ENCODE peak calls at places on chromosomes 13 and 19, in seven cellular contexts. V is effector memory CD4-positive, alpha-beta T cell; A is heart left ventricle; U is cardiac muscle cell; K is AG10803; I is aorta; Q is thoracic aorta. S is an unnamed sample.

GRCh38 chr13:94993608-94994007 is 281.3 kb upstream of the SOX21 start:
- DNase-seq in V (no peak), A (no peak), U (peak; percentile 81), K (no peak), I (no peak), Q (no peak), S (no peak)

GRCh38 chr13:26046639-26047038 is 5.2 kb downstream of the SHISA2 start:
- DNase-seq in V (no peak), A (no peak), U (no peak), K (no peak), I (no peak), Q (no peak), S (no peak)

GRCh38 chr13:94713556-94714182 is 1.3 kb upstream of the SOX21 start:
- DNase-seq in V (no peak), A (no peak), U (no peak), K (no peak), I (no peak), Q (no peak), S (no peak)

GRCh38 chr13:33937373-33938087 is 119.6 kb downstream of the RFC3 start:
- DNase-seq in V (no peak), A (no peak), U (no peak), K (no peak), I (no peak), Q (no peak), S (no peak)

GRCh38 chr19:18789883-18790565 is 1.1 kb downstream of the COMP start:
- DNase-seq in V (no peak), A (peak; percentile 63), U (peak; percentile 40), K (no peak), I (peak; percentile 83), Q (no peak), S (no peak)

GRCh38 chr13:27120011-27120410 is 51.6 kb downstream of the USP12 start:
- DNase-seq in V (no peak), A (no peak), U (no peak), K (peak; percentile 47), I (no peak), Q (no peak), S (no peak)

GRCh38 chr13:77390391-77390790 is 63.5 kb upstream of the MYCBP2 start:
- DNase-seq in V (no peak), A (no peak), U (no peak), K (peak; percentile 80), I (no peak), Q (no peak), S (no peak)

GRCh38 chr19:45448887-45449299 is 18.9 kb upstream of the FOSB start:
- DNase-seq in V (peak; percentile 11), A (no peak), U (peak; percentile 9), K (peak; percentile 28), I (no peak), Q (no peak), S (no peak)

GRCh38 chr19:10699650-10700335 is 1.4 kb upstream of the QTRT1 start:
- DNase-seq in V (peak; percentile 25), A (no peak), U (peak; percentile 72), K (peak; percentile 50), I (no peak), Q (no peak), S (no peak)

GRCh38 chr13:101417043-101417406 is 717 bp upstream of the NALCN start:
- DNase-seq in V (no peak), A (no peak), U (peak; percentile 65), K (no peak), I (no peak), Q (no peak), S (peak; percentile 19)

GRCh38 chr13:20633802-20634201 is 66.8 kb downstream of the IFT88 start:
- DNase-seq in V (no peak), A (no peak), U (no peak), K (no peak), I (no peak), Q (no peak), S (no peak)

GRCh38 chr13:41053384-41053826 is 7.9 kb upstream of the WBP4 start:
- DNase-seq in V (no peak), A (no peak), U (peak; percentile 59), K (peak; percentile 85), I (no peak), Q (no peak), S (no peak)

GRCh38 chr13:43942301-43942700 is 62.6 kb downstream of the LACC1 start:
- DNase-seq in V (no peak), A (no peak), U (no peak), K (no peak), I (no peak), Q (no peak), S (no peak)

GRCh38 chr13:111198979-111199378 is 83.9 kb downstream of the ARHGEF7 start:
- DNase-seq in V (no peak), A (no peak), U (no peak), K (no peak), I (no peak), Q (no peak), S (no peak)

GRCh38 chr13:66915596-66916185 is 314.4 kb downstream of the PCDH9 start:
- DNase-seq in V (no peak), A (no peak), U (peak; percentile 37), K (no peak), I (no peak), Q (no peak), S (no peak)

GRCh38 chr13:45441633-45442032 is 23.1 kb upstream of the COG3 start:
- DNase-seq in V (no peak), A (no peak), U (peak; percentile 20), K (peak; percentile 33), I (no peak), Q (no peak), S (no peak)

GRCh38 chr19:2422951-2423880 is 4.2 kb downstream of the TIMM13 start:
- DNase-seq in V (no peak), A (no peak), U (no peak), K (no peak), I (no peak), Q (no peak), S (peak; percentile 91)

GRCh38 chr19:2423913-2424685 is 3.3 kb downstream of the TIMM13 start:
- DNase-seq in V (no peak), A (no peak), U (no peak), K (no peak), I (no peak), Q (no peak), S (peak; percentile 79)

GRCh38 chr19:2426661-2427322 is 594 bp downstream of the TIMM13 start:
- DNase-seq in V (peak; percentile 12), A (no peak), U (peak; percentile 42), K (peak; percentile 7), I (no peak), Q (no peak), S (peak; percentile 69)

GRCh38 chr19:2425622-2426581 is 1.5 kb downstream of the TIMM13 start:
- DNase-seq in V (no peak), A (no peak), U (no peak), K (no peak), I (no peak), Q (no peak), S (no peak)

GRCh38 chr19:2424686-2425621 is 2.4 kb downstream of the TIMM13 start:
- DNase-seq in V (no peak), A (no peak), U (peak; percentile 81), K (peak; percentile 72), I (peak; percentile 82), Q (no peak), S (peak; percentile 90)
- H3K4me3 ChIP-seq in V (no peak overlapping the region), A (no peak overlapping the region), U (no peak overlapping the region), K (peak overlapping the region; percentile 90), I (no peak overlapping the region), Q (peak overlapping the region; percentile 79), S (peak overlapping the region; percentile 81)

DNA sequence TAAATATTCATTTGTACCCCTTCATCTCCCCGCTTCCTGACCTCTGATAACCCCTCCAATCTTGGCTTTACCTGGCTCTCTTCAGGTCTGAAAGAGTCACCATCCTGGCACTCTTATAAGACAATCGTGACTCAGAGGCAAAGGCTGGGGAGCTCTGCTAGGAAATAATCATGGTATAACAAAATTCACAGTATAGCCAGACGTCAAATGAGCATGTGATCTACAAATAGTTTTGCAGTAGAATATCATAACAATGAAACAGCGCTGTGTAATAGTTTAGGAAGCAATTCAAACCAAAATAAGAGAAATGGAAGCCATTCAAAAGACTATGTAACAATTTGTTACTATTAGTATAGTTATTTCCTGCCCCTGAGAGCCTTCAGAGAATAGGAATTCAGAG is 34.2 kb downstream of the RXFP2 start:
- DNase-seq in V (no peak), A (no peak), U (peak; percentile 73), K (peak; percentile 84), I (no peak), Q (no peak), S (no peak)
- H3K4me3 ChIP-seq in V (peak overlapping the region; percentile 3), A (no peak overlapping the region), U (no peak overlapping the region), K (no peak overlapping the region), I (no peak overlapping the region), Q (peak overlapping the region; percentile 50), S (no peak overlapping the region)

DNA sequence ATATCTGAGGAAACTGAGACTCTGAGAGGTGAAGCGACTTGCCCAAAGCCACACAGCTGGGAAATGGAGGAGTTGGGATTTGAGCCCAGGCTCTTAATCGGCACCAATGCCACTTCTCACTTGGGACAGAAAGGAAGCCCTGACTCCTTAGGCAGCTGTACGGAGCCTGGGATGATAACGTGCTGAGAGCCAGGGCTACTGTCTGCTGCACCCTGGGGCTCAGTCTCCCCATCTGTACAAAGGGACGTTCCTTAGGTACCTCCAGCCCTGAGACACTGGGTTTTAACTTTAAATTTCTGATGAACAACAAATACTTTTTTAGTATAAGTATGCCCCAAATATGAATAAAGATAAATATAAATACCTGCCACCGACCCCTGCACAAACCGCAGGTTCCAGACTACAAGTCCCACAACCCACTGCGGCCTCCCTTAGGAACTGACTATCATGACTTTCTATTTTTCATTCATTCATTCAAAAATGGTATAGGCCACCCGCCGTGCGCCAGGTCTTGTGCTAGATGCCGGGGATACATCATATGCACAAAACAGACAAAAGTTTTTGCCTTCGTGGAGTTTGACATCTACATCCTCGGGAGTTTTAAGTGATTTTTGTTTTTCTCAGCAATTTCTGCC is 766 bp upstream of the NCLN start:
- DNase-seq in V (no peak), A (peak; percentile 82), U (peak; percentile 80), K (no peak), I (peak; percentile 87), Q (peak; percentile 31), S (no peak)
- H3K4me3 ChIP-seq in V (peak overlapping the region; percentile 77), A (peak overlapping the region; percentile 85), U (peak overlapping the region; percentile 92), K (peak overlapping the region; percentile 76), I (peak overlapping the region; percentile 56), Q (peak overlapping the region; percentile 85), S (peak overlapping the region; percentile 98)

GRCh38 chr13:24273926-24274325 is 35.5 kb upstream of the C1QTNF9 start:
- DNase-seq in V (no peak), A (no peak), U (no peak), K (no peak), I (no peak), Q (no peak), S (no peak)

GRCh38 chr13:24276310-24276709 is 33.1 kb upstream of the C1QTNF9 start:
- DNase-seq in V (no peak), A (no peak), U (no peak), K (no peak), I (no peak), Q (no peak), S (no peak)

GRCh38 chr13:24274452-24274971 is 34.9 kb upstream of the C1QTNF9 start:
- DNase-seq in V (peak; percentile 66), A (peak; percentile 74), U (peak; percentile 43), K (no peak), I (no peak), Q (no peak), S (no peak)

GRCh38 chr13:24272452-24273161 is 36.8 kb upstream of the C1QTNF9 start:
- DNase-seq in V (no peak), A (no peak), U (no peak), K (no peak), I (no peak), Q (no peak), S (no peak)

DNA sequence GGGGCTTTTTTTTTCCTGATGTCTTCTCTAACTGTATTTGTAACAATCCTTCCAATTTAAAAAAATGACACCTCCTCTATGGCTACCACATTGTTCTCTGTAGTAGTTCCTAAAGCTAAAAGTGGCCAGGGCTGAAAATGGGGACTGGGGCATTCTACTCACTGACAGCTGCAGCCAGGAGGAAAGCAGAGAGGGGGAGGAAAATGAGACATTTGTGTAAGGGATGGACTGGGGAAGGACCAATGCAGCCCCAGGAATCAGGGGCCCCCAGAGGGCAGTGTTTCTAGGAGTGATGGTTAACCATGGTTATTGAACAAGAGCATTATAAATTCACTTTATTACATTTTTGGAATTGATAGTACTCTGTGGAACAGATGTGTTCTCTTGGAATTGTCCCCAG is 34.3 kb upstream of the C1QTNF9 start:
- DNase-seq in V (no peak), A (no peak), U (no peak), K (no peak), I (no peak), Q (no peak), S (peak; percentile 4)
- H3K4me3 ChIP-seq in V (peak overlapping the region; percentile 35), A (no peak overlapping the region), U (no peak overlapping the region), K (no peak overlapping the region), I (no peak overlapping the region), Q (no peak overlapping the region), S (no peak overlapping the region)